ENCODE peak calls at places on chromosome 1, in seven cellular contexts. A is stimulated activated CD4-positive, alpha-beta T cell treated with anti-CD3 and anti-CD28 coated beads, TNF-alpha, amount 100 ng/mL, for 24 hours; N is activated T-helper 1 cell treated with anti-CD3 and anti-CD28 coated beads, Interleukin-2, amount 50 U/mL, for 16 hours; H is left ventricle myocardium superior; Z is sigmoid colon; I is G401; K is NCI-H510A treated with DMSO at 0.1 percent for 48 hours. M is an unnamed sample.

GRCh38 chr1:23607944-23608343 is 48.6 kb upstream of the ID3 start:
- DNase-seq in A (no peak), N (no peak), H (no peak), Z (no peak), I (no peak), K (no peak), M (no peak)

GRCh38 chr1:91578320-91579109 is 77.9 kb downstream of the CDC7 start:
- DNase-seq in A (no peak), N (no peak), H (no peak), Z (no peak), I (no peak), K (no peak), M (no peak)

GRCh38 chr1:43596579-43596978 is 53.4 kb upstream of the KDM4A start:
- DNase-seq in A (no peak), N (no peak), H (no peak), Z (no peak), I (no peak), K (no peak), M (no peak)

GRCh38 chr1:6634278-6635052 is 9.8 kb downstream of the THAP3 start:
- DNase-seq in A (peak), N (peak), H (peak), Z (peak), I (peak), K (peak), M (peak)

GRCh38 chr1:239814306-239814881 is 277.3 kb upstream of the FMN2 start:
- DNase-seq in A (peak), N (no peak), H (no peak), Z (peak), I (no peak), K (no peak), M (no peak)

GRCh38 chr1:44033756-44034155 is 2.5 kb upstream of the SLC6A9 start:
- DNase-seq in A (no peak), N (no peak), H (no peak), Z (peak), I (no peak), K (no peak), M (no peak)

GRCh38 chr1:224067621-224068457 is 46.1 kb upstream of the FBXO28 start:
- DNase-seq in A (no peak), N (no peak), H (no peak), Z (no peak), I (peak), K (no peak), M (no peak)

GRCh38 chr1:51484591-51484990 is 34.5 kb downstream of the EPS15 start:
- DNase-seq in A (no peak), N (no peak), H (no peak), Z (no peak), I (no peak), K (no peak), M (no peak)

GRCh38 chr1:236978740-236979139 is 25.5 kb downstream of the MT1HL1 start:
- DNase-seq in A (no peak), N (no peak), H (peak), Z (no peak), I (no peak), K (no peak), M (no peak)

GRCh38 chr1:174206148-174206826 is 47.0 kb downstream of the RABGAP1L start:
- DNase-seq in A (no peak), N (no peak), H (no peak), Z (no peak), I (no peak), K (no peak), M (no peak)

GRCh38 chr1:202662081-202662480 is 48.2 kb downstream of the SYT2 start:
- DNase-seq in A (no peak), N (no peak), H (no peak), Z (no peak), I (peak), K (peak), M (no peak)

GRCh38 chr1:24427469-24427862 is 11.9 kb downstream of the NIPAL3 start:
- DNase-seq in A (no peak), N (no peak), H (no peak), Z (no peak), I (no peak), K (peak), M (no peak)

GRCh38 chr1:168585191-168585590 is 8.8 kb downstream of the XCL1 start:
- DNase-seq in A (no peak), N (no peak), H (no peak), Z (no peak), I (no peak), K (no peak), M (no peak)